ENCODE peak calls at places on chromosomes 3 and 15, in five cellular contexts. T is small intestine; M is colonic mucosa; N is CD4-positive, alpha-beta T cell; Y is lung. E is an unnamed sample.
A peak's percentile ranks its signal among the peaks of the same experiment; 100 is the strongest.

GRCh38 chr3:129313983-129314756 is 35.5 kb downstream of the HMCES start:
- DNase-seq in T (peak; percentile 11), M (no peak), N (no peak), Y (no peak), E (peak; percentile 60)

GRCh38 chr3:106628407-106628806 is 748.8 kb upstream of the CCDC54 start:
- DNase-seq in T (no peak), M (no peak), N (no peak), Y (no peak), E (no peak)

GRCh38 chr3:183061431-183062172 is 37.7 kb downstream of the MCCC1 start:
- DNase-seq in T (no peak), M (no peak), N (no peak), Y (no peak), E (no peak)

GRCh38 chr3:47250309-47251060 is 32.1 kb downstream of the KIF9 start:
- DNase-seq in T (no peak), M (peak; percentile 24), N (no peak), Y (peak; percentile 61), E (no peak)

GRCh38 chr3:122793568-122794416 is at the start of gene HSPBAP1:
- DNase-seq in T (peak; percentile 93), M (peak; percentile 97), N (peak; percentile 86), Y (peak; percentile 93), E (no peak)

GRCh38 chr3:12316721-12317351 is 28.0 kb downstream of the PPARG start:
- DNase-seq in T (peak; percentile 70), M (no peak), N (no peak), Y (no peak), E (no peak)

GRCh38 chr3:15438988-15439387 is 11.6 kb downstream of the EAF1 start:
- DNase-seq in T (no peak), M (no peak), N (no peak), Y (no peak), E (no peak)

GRCh38 chr15:40958723-40959122 is 5.5 kb downstream of the CHAC1 start:
- DNase-seq in T (no peak), M (no peak), N (no peak), Y (no peak), E (no peak)

GRCh38 chr3:20935791-20936190 is 749.8 kb upstream of the SGO1 start:
- DNase-seq in T (no peak), M (no peak), N (no peak), Y (no peak), E (no peak)

GRCh38 chr3:195809796-195810454 is 1.8 kb downstream of the MUC4 start:
- DNase-seq in T (no peak), M (peak; percentile 33), N (no peak), Y (no peak), E (no peak)

GRCh38 chr3:56911363-56911762 is 109.6 kb upstream of the ARHGEF3 start:
- DNase-seq in T (no peak), M (no peak), N (no peak), Y (no peak), E (no peak)

GRCh38 chr3:102038477-102039142 is 189.3 kb downstream of the NFKBIZ start:
- DNase-seq in T (no peak), M (no peak), N (no peak), Y (no peak), E (peak; percentile 2)

GRCh38 chr3:190811775-190812480 is 50.6 kb downstream of the GMNC start:
- DNase-seq in T (peak; percentile 13), M (no peak), N (no peak), Y (no peak), E (no peak)

GRCh38 chr3:136893848-136894443 is 31.9 kb downstream of the NCK1 start:
- DNase-seq in T (no peak), M (no peak), N (no peak), Y (no peak), E (no peak)

GRCh38 chr3:94336076-94336741 is 273.3 kb downstream of the NSUN3 start:
- DNase-seq in T (no peak), M (no peak), N (no peak), Y (no peak), E (no peak)

GRCh38 chr15:90103669-90104329 is 1.5 kb upstream of the IDH2 start:
- DNase-seq in T (peak; percentile 50), M (peak; percentile 60), N (no peak), Y (no peak), E (no peak)

GRCh38 chr3:40661285-40661684 is 136.5 kb downstream of the ZNF621 start:
- DNase-seq in T (no peak), M (no peak), N (no peak), Y (no peak), E (no peak)

GRCh38 chr3:10278501-10278900 is 14.2 kb downstream of the GHRL start:
- DNase-seq in T (no peak), M (no peak), N (no peak), Y (no peak), E (no peak)

GRCh38 chr15:31032959-31033358 is 41.5 kb upstream of the MTMR10 start:
- DNase-seq in T (no peak), M (no peak), N (no peak), Y (no peak), E (no peak)

GRCh38 chr3:133093366-133093765 is 55.2 kb downstream of the TMEM108 start:
- DNase-seq in T (no peak), M (no peak), N (no peak), Y (no peak), E (no peak)

GRCh38 chr3:133092676-133093075 is 54.5 kb downstream of the TMEM108 start:
- DNase-seq in T (no peak), M (no peak), N (no peak), Y (no peak), E (no peak)

GRCh38 chr3:133097214-133097613 is 59.0 kb downstream of the TMEM108 start:
- DNase-seq in T (no peak), M (no peak), N (no peak), Y (no peak), E (no peak)
- H3K27ac ChIP-seq in T (no peak overlapping the region), M (no peak overlapping the region), N (no peak overlapping the region), Y (no peak overlapping the region), E (no peak overlapping the region)

DNA sequence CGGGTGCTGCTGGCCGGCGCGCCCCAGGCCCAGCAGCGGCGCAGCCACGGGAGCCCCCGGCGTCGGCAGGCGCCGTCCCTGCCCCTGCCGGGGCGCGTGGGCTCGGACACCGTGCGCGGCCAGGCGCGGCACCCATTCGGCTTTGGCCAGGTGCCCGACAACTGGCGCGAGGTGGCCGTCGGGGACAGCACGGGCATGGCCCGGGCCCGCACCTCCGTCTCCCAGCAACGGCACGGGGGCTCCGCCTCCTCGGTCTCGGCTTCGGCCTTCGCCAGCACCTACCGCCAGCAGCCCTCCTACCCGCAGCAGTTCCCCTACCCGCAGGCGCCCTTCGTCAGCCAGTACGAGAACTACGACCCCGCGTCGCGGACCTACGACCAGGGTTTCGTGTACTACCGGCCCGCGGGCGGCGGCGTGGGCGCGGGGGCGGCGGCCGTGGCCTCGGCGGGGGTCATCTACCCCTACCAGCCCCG is 777 bp downstream of the LOXL1 start:
- DNase-seq in T (peak; percentile 47), M (peak; percentile 64), N (peak; percentile 33), Y (no peak), E (no peak)
- H3K27ac ChIP-seq in T (peak overlapping the region; percentile 50), M (peak overlapping the region; percentile 14), N (peak overlapping the region; percentile 37), Y (peak overlapping the region; percentile 48), E (no peak overlapping the region)

GRCh38 chr3:44969779-44970178 is 6.2 kb downstream of the ZDHHC3 start:
- DNase-seq in T (no peak), M (no peak), N (no peak), Y (no peak), E (no peak)
- H3K27ac ChIP-seq in T (no peak overlapping the region), M (no peak overlapping the region), N (peak overlapping the region; percentile 33), Y (peak overlapping the region; percentile 21), E (no peak overlapping the region)

GRCh38 chr3:194102436-194102835 is 33.5 kb upstream of the HES1 start:
- DNase-seq in T (no peak), M (no peak), N (no peak), Y (no peak), E (no peak)
- H3K27ac ChIP-seq in T (no peak overlapping the region), M (peak overlapping the region; percentile 34), N (no peak overlapping the region), Y (no peak overlapping the region), E (no peak overlapping the region)

DNA sequence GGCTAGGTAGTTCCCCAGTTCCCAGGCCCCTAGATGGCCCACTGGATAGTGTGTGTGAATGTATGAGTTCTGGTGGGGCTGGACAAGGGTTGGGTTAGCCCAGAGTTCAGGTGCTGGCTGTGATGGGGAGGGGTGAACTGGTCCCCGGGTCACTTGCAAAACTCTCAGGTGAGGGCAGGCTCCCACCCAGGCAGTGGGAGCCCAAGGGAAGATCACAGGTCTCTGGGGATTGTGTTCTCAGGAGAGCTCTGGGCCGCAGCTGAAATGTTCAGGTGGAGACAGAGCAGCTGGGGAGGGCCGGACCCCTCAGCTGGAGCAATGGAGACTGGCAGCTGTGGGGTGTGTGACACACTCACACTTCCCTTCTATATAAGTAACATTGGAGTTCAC is 12.8 kb upstream of the FAM98B start:
- DNase-seq in T (no peak), M (no peak), N (no peak), Y (no peak), E (no peak)
- H3K27ac ChIP-seq in T (no peak overlapping the region), M (no peak overlapping the region), N (no peak overlapping the region), Y (no peak overlapping the region), E (no peak overlapping the region)

GRCh38 chr3:130378677-130379191 is 33.3 kb downstream of the COL6A5 start:
- DNase-seq in T (no peak), M (no peak), N (no peak), Y (no peak), E (no peak)

GRCh38 chr3:130374908-130375307 is 29.4 kb downstream of the COL6A5 start:
- DNase-seq in T (no peak), M (no peak), N (no peak), Y (no peak), E (no peak)

GRCh38 chr3:130377960-130378676 is 32.6 kb downstream of the COL6A5 start:
- DNase-seq in T (no peak), M (no peak), N (no peak), Y (no peak), E (no peak)

GRCh38 chr3:130379274-130379673 is 33.8 kb downstream of the COL6A5 start:
- DNase-seq in T (no peak), M (no peak), N (no peak), Y (no peak), E (no peak)

GRCh38 chr3:130374033-130374432 is 28.6 kb downstream of the COL6A5 start:
- DNase-seq in T (no peak), M (no peak), N (no peak), Y (no peak), E (no peak)
- H3K27ac ChIP-seq in T (no peak overlapping the region), M (no peak overlapping the region), N (no peak overlapping the region), Y (no peak overlapping the region), E (no peak overlapping the region)

GRCh38 chr3:45573591-45573990 is 21.0 kb upstream of the LIMD1 start:
- DNase-seq in T (no peak), M (no peak), N (no peak), Y (no peak), E (no peak)
- H3K27ac ChIP-seq in T (no peak overlapping the region), M (no peak overlapping the region), N (no peak overlapping the region), Y (no peak overlapping the region), E (no peak overlapping the region)

E was measured in substantia nigra.